ENCODE peak calls at places on chromosome 18, in five cellular contexts. One of them, this sample, is unnamed.

GRCh38 chr18:32698148-32698547 is 74.7 kb downstream of the KLHL14 start:
- DNase-seq in CD4-positive, CD25-positive, alpha-beta regulatory T cell: no peak
- DNase-seq in coronary artery: no peak
- DNase-seq in A172: no peak
- DNase-seq in activated CD4-positive, alpha-beta T cell treated with anti-CD3 and anti-CD28 coated beads, Interleukin-2, amount 50 U/mL, for 4 hours: no peak
- DNase-seq in this sample: no peak

GRCh38 chr18:76212958-76213357 is 282.1 kb downstream of the ZNF516 start:
- DNase-seq in CD4-positive, CD25-positive, alpha-beta regulatory T cell: no peak
- DNase-seq in coronary artery: no peak
- DNase-seq in A172: no peak
- DNase-seq in activated CD4-positive, alpha-beta T cell treated with anti-CD3 and anti-CD28 coated beads, Interleukin-2, amount 50 U/mL, for 4 hours: no peak
- DNase-seq in this sample: no peak

GRCh38 chr18:75800331-75800648 is 372.8 kb upstream of the SMIM21 start:
- DNase-seq in CD4-positive, CD25-positive, alpha-beta regulatory T cell: no peak
- DNase-seq in coronary artery: no peak
- DNase-seq in A172: no peak
- DNase-seq in activated CD4-positive, alpha-beta T cell treated with anti-CD3 and anti-CD28 coated beads, Interleukin-2, amount 50 U/mL, for 4 hours: no peak
- DNase-seq in this sample: no peak

GRCh38 chr18:7607535-7608173 is 40.5 kb downstream of the PTPRM start:
- DNase-seq in CD4-positive, CD25-positive, alpha-beta regulatory T cell: no peak
- DNase-seq in coronary artery: no peak
- DNase-seq in A172: no peak
- DNase-seq in activated CD4-positive, alpha-beta T cell treated with anti-CD3 and anti-CD28 coated beads, Interleukin-2, amount 50 U/mL, for 4 hours: no peak
- DNase-seq in this sample: no peak

GRCh38 chr18:46518438-46518837 is 138.6 kb downstream of the LOXHD1 start:
- DNase-seq in CD4-positive, CD25-positive, alpha-beta regulatory T cell: no peak
- DNase-seq in coronary artery: no peak
- DNase-seq in A172: no peak
- DNase-seq in activated CD4-positive, alpha-beta T cell treated with anti-CD3 and anti-CD28 coated beads, Interleukin-2, amount 50 U/mL, for 4 hours: no peak
- DNase-seq in this sample: no peak

GRCh38 chr18:53004798-53005197 is 664.8 kb downstream of the DCC start:
- DNase-seq in CD4-positive, CD25-positive, alpha-beta regulatory T cell: no peak
- DNase-seq in coronary artery: no peak
- DNase-seq in A172: no peak
- DNase-seq in activated CD4-positive, alpha-beta T cell treated with anti-CD3 and anti-CD28 coated beads, Interleukin-2, amount 50 U/mL, for 4 hours: no peak
- DNase-seq in this sample: no peak

GRCh38 chr18:24112874-24113615 is 25.8 kb upstream of the CABYR start:
- DNase-seq in CD4-positive, CD25-positive, alpha-beta regulatory T cell: no peak
- DNase-seq in coronary artery: no peak
- DNase-seq in A172: peak
- DNase-seq in activated CD4-positive, alpha-beta T cell treated with anti-CD3 and anti-CD28 coated beads, Interleukin-2, amount 50 U/mL, for 4 hours: peak
- DNase-seq in this sample: peak

GRCh38 chr18:48142353-48142752 is 211.9 kb upstream of the SMAD2 start:
- DNase-seq in CD4-positive, CD25-positive, alpha-beta regulatory T cell: no peak
- DNase-seq in coronary artery: no peak
- DNase-seq in A172: no peak
- DNase-seq in activated CD4-positive, alpha-beta T cell treated with anti-CD3 and anti-CD28 coated beads, Interleukin-2, amount 50 U/mL, for 4 hours: no peak
- DNase-seq in this sample: no peak

GRCh38 chr18:74152906-74153305 is 4.6 kb downstream of the TIMM21 start:
- DNase-seq in CD4-positive, CD25-positive, alpha-beta regulatory T cell: no peak
- DNase-seq in coronary artery: no peak
- DNase-seq in A172: no peak
- DNase-seq in activated CD4-positive, alpha-beta T cell treated with anti-CD3 and anti-CD28 coated beads, Interleukin-2, amount 50 U/mL, for 4 hours: no peak
- DNase-seq in this sample: no peak

GRCh38 chr18:76566987-76567386 is 71.9 kb upstream of the ZNF516 start:
- DNase-seq in CD4-positive, CD25-positive, alpha-beta regulatory T cell: no peak
- DNase-seq in coronary artery: no peak
- DNase-seq in A172: no peak
- DNase-seq in activated CD4-positive, alpha-beta T cell treated with anti-CD3 and anti-CD28 coated beads, Interleukin-2, amount 50 U/mL, for 4 hours: no peak
- DNase-seq in this sample: no peak

GRCh38 chr18:28855524-28855923 is 678.6 kb upstream of the CDH2 start:
- DNase-seq in CD4-positive, CD25-positive, alpha-beta regulatory T cell: no peak
- DNase-seq in coronary artery: no peak
- DNase-seq in A172: peak
- DNase-seq in activated CD4-positive, alpha-beta T cell treated with anti-CD3 and anti-CD28 coated beads, Interleukin-2, amount 50 U/mL, for 4 hours: no peak
- DNase-seq in this sample: no peak

GRCh38 chr18:77821892-77822291 is 572.2 kb downstream of the GALR1 start:
- DNase-seq in CD4-positive, CD25-positive, alpha-beta regulatory T cell: no peak
- DNase-seq in coronary artery: no peak
- DNase-seq in A172: no peak
- DNase-seq in activated CD4-positive, alpha-beta T cell treated with anti-CD3 and anti-CD28 coated beads, Interleukin-2, amount 50 U/mL, for 4 hours: no peak
- DNase-seq in this sample: no peak

GRCh38 chr18:32661486-32662299 is 111.1 kb downstream of the KLHL14 start:
- DNase-seq in CD4-positive, CD25-positive, alpha-beta regulatory T cell: no peak
- DNase-seq in coronary artery: no peak
- DNase-seq in A172: peak
- DNase-seq in activated CD4-positive, alpha-beta T cell treated with anti-CD3 and anti-CD28 coated beads, Interleukin-2, amount 50 U/mL, for 4 hours: no peak
- DNase-seq in this sample: no peak

GRCh38 chr18:62324917-62325805 is at the start of gene TNFRSF11A:
- DNase-seq in CD4-positive, CD25-positive, alpha-beta regulatory T cell: peak
- DNase-seq in coronary artery: no peak
- DNase-seq in A172: no peak
- DNase-seq in activated CD4-positive, alpha-beta T cell treated with anti-CD3 and anti-CD28 coated beads, Interleukin-2, amount 50 U/mL, for 4 hours: peak
- DNase-seq in this sample: peak

GRCh38 chr18:76989647-76990190 is 142.9 kb downstream of the MBP start:
- DNase-seq in CD4-positive, CD25-positive, alpha-beta regulatory T cell: no peak
- DNase-seq in coronary artery: no peak
- DNase-seq in A172: no peak
- DNase-seq in activated CD4-positive, alpha-beta T cell treated with anti-CD3 and anti-CD28 coated beads, Interleukin-2, amount 50 U/mL, for 4 hours: no peak
- DNase-seq in this sample: no peak

GRCh38 chr18:79964330-79965118 is at the start of gene HSBP1L1:
- DNase-seq in CD4-positive, CD25-positive, alpha-beta regulatory T cell: peak
- DNase-seq in coronary artery: peak
- DNase-seq in A172: no peak
- DNase-seq in activated CD4-positive, alpha-beta T cell treated with anti-CD3 and anti-CD28 coated beads, Interleukin-2, amount 50 U/mL, for 4 hours: peak
- DNase-seq in this sample: peak

GRCh38 chr18:78975282-78975681 is 4.3 kb upstream of the SALL3 start:
- DNase-seq in CD4-positive, CD25-positive, alpha-beta regulatory T cell: no peak
- DNase-seq in coronary artery: no peak
- DNase-seq in A172: no peak
- DNase-seq in activated CD4-positive, alpha-beta T cell treated with anti-CD3 and anti-CD28 coated beads, Interleukin-2, amount 50 U/mL, for 4 hours: no peak
- DNase-seq in this sample: no peak

GRCh38 chr18:433297-433696 is 67.2 kb downstream of the COLEC12 start:
- DNase-seq in CD4-positive, CD25-positive, alpha-beta regulatory T cell: no peak
- DNase-seq in coronary artery: no peak
- DNase-seq in A172: no peak
- DNase-seq in activated CD4-positive, alpha-beta T cell treated with anti-CD3 and anti-CD28 coated beads, Interleukin-2, amount 50 U/mL, for 4 hours: no peak
- DNase-seq in this sample: no peak

GRCh38 chr18:79612291-79613108 is 67.1 kb upstream of the CTDP1 start:
- DNase-seq in CD4-positive, CD25-positive, alpha-beta regulatory T cell: no peak
- DNase-seq in coronary artery: peak
- DNase-seq in A172: no peak
- DNase-seq in activated CD4-positive, alpha-beta T cell treated with anti-CD3 and anti-CD28 coated beads, Interleukin-2, amount 50 U/mL, for 4 hours: no peak
- DNase-seq in this sample: no peak

GRCh38 chr18:44733069-44733753 is 52.5 kb downstream of the SETBP1 start:
- DNase-seq in CD4-positive, CD25-positive, alpha-beta regulatory T cell: no peak
- DNase-seq in coronary artery: no peak
- DNase-seq in A172: peak
- DNase-seq in activated CD4-positive, alpha-beta T cell treated with anti-CD3 and anti-CD28 coated beads, Interleukin-2, amount 50 U/mL, for 4 hours: no peak
- DNase-seq in this sample: peak

GRCh38 chr18:24964213-24964612 is 387.8 kb downstream of the ZNF521 start:
- DNase-seq in CD4-positive, CD25-positive, alpha-beta regulatory T cell: no peak
- DNase-seq in coronary artery: no peak
- DNase-seq in A172: no peak
- DNase-seq in activated CD4-positive, alpha-beta T cell treated with anti-CD3 and anti-CD28 coated beads, Interleukin-2, amount 50 U/mL, for 4 hours: no peak
- DNase-seq in this sample: no peak

GRCh38 chr18:67710639-67711038 is 194.1 kb upstream of the DSEL start:
- DNase-seq in CD4-positive, CD25-positive, alpha-beta regulatory T cell: no peak
- DNase-seq in coronary artery: no peak
- DNase-seq in A172: no peak
- DNase-seq in activated CD4-positive, alpha-beta T cell treated with anti-CD3 and anti-CD28 coated beads, Interleukin-2, amount 50 U/mL, for 4 hours: no peak
- DNase-seq in this sample: no peak

GRCh38 chr18:76491436-76491800 is 3.6 kb downstream of the ZNF516 start:
- DNase-seq in CD4-positive, CD25-positive, alpha-beta regulatory T cell: peak
- DNase-seq in coronary artery: no peak
- DNase-seq in A172: no peak
- DNase-seq in activated CD4-positive, alpha-beta T cell treated with anti-CD3 and anti-CD28 coated beads, Interleukin-2, amount 50 U/mL, for 4 hours: peak
- DNase-seq in this sample: peak

GRCh38 chr18:9854801-9855676 is 30.7 kb upstream of the TXNDC2 start:
- DNase-seq in CD4-positive, CD25-positive, alpha-beta regulatory T cell: no peak
- DNase-seq in coronary artery: no peak
- DNase-seq in A172: no peak
- DNase-seq in activated CD4-positive, alpha-beta T cell treated with anti-CD3 and anti-CD28 coated beads, Interleukin-2, amount 50 U/mL, for 4 hours: no peak
- DNase-seq in this sample: no peak

GRCh38 chr18:77165489-77166415 is 33.2 kb upstream of the MBP start:
- DNase-seq in CD4-positive, CD25-positive, alpha-beta regulatory T cell: no peak
- DNase-seq in coronary artery: no peak
- DNase-seq in A172: no peak
- DNase-seq in activated CD4-positive, alpha-beta T cell treated with anti-CD3 and anti-CD28 coated beads, Interleukin-2, amount 50 U/mL, for 4 hours: no peak
- DNase-seq in this sample: no peak

GRCh38 chr18:57803119-57803969 is at the start of gene ATP8B1:
- DNase-seq in CD4-positive, CD25-positive, alpha-beta regulatory T cell: no peak
- DNase-seq in coronary artery: peak
- DNase-seq in A172: peak
- DNase-seq in activated CD4-positive, alpha-beta T cell treated with anti-CD3 and anti-CD28 coated beads, Interleukin-2, amount 50 U/mL, for 4 hours: no peak
- DNase-seq in this sample: peak

GRCh38 chr18:21112140-21112473 is 494 bp upstream of the ROCK1 start:
- DNase-seq in CD4-positive, CD25-positive, alpha-beta regulatory T cell: no peak
- DNase-seq in coronary artery: no peak
- DNase-seq in A172: no peak
- DNase-seq in activated CD4-positive, alpha-beta T cell treated with anti-CD3 and anti-CD28 coated beads, Interleukin-2, amount 50 U/mL, for 4 hours: peak
- DNase-seq in this sample: no peak

GRCh38 chr18:6683112-6683876 is 46.2 kb upstream of the ARHGAP28 start:
- DNase-seq in CD4-positive, CD25-positive, alpha-beta regulatory T cell: no peak
- DNase-seq in coronary artery: no peak
- DNase-seq in A172: peak
- DNase-seq in activated CD4-positive, alpha-beta T cell treated with anti-CD3 and anti-CD28 coated beads, Interleukin-2, amount 50 U/mL, for 4 hours: no peak
- DNase-seq in this sample: no peak

GRCh38 chr18:31684279-31685096 is at the start of gene B4GALT6:
- DNase-seq in CD4-positive, CD25-positive, alpha-beta regulatory T cell: no peak
- DNase-seq in coronary artery: no peak
- DNase-seq in A172: peak
- DNase-seq in activated CD4-positive, alpha-beta T cell treated with anti-CD3 and anti-CD28 coated beads, Interleukin-2, amount 50 U/mL, for 4 hours: no peak
- DNase-seq in this sample: peak

GRCh38 chr18:48310999-48311398 is 98.2 kb downstream of the ZBTB7C start:
- DNase-seq in CD4-positive, CD25-positive, alpha-beta regulatory T cell: no peak
- DNase-seq in coronary artery: no peak
- DNase-seq in A172: no peak
- DNase-seq in activated CD4-positive, alpha-beta T cell treated with anti-CD3 and anti-CD28 coated beads, Interleukin-2, amount 50 U/mL, for 4 hours: no peak
- DNase-seq in this sample: no peak

GRCh38 chr18:47953471-47953931 is 23.0 kb upstream of the SMAD2 start:
- DNase-seq in CD4-positive, CD25-positive, alpha-beta regulatory T cell: no peak
- DNase-seq in coronary artery: no peak
- DNase-seq in A172: peak
- DNase-seq in activated CD4-positive, alpha-beta T cell treated with anti-CD3 and anti-CD28 coated beads, Interleukin-2, amount 50 U/mL, for 4 hours: no peak
- DNase-seq in this sample: peak